ENCODE peak calls at places on chromosomes 16 and 17, in seven cellular contexts. P is SK-N-SH, T is HCT116, O is GM12878, G is HepG2, Z is K562, J is H1. L is an unnamed sample.

GRCh38 chr17:38453951-38454421 is 25.7 kb downstream of the ARHGAP23 start:
- DNase-seq in P (peak; percentile 78), T (no peak), O (no peak), G (no peak), Z (no peak), J (no peak), L (peak; percentile 65)

GRCh38 chr16:3465911-3466584 is 22.6 kb downstream of the NAA60 start:
- DNase-seq in P (no peak), T (no peak), O (no peak), G (no peak), Z (no peak), J (no peak), L (no peak)

GRCh38 chr16:85584192-85584757 is 28.8 kb upstream of the GSE1 start:
- DNase-seq in P (no peak), T (no peak), O (no peak), G (no peak), Z (no peak), J (no peak), L (no peak)

GRCh38 chr16:23131841-23132576 is 17.2 kb downstream of the USP31 start:
- DNase-seq in P (no peak), T (no peak), O (no peak), G (no peak), Z (no peak), J (no peak), L (no peak)

GRCh38 chr16:89013692-89014455 is 36.9 kb upstream of the CBFA2T3 start:
- DNase-seq in P (no peak), T (no peak), O (no peak), G (no peak), Z (no peak), J (no peak), L (no peak)

GRCh38 chr16:88476203-88476602 is 23.1 kb downstream of the ZFPM1 start:
- DNase-seq in P (no peak), T (no peak), O (no peak), G (no peak), Z (no peak), J (no peak), L (no peak)

GRCh38 chr17:13088666-13089065 is 70.8 kb upstream of the ELAC2 start:
- DNase-seq in P (no peak), T (no peak), O (no peak), G (no peak), Z (no peak), J (no peak), L (no peak)

GRCh38 chr17:74677558-74678466 is 34.9 kb downstream of the CD300LF start:
- DNase-seq in P (peak; percentile 77), T (no peak), O (no peak), G (no peak), Z (no peak), J (no peak), L (no peak)

GRCh38 chr16:77807071-77807470 is 18.7 kb downstream of the VAT1L start:
- DNase-seq in P (no peak), T (no peak), O (no peak), G (no peak), Z (no peak), J (no peak), L (no peak)

GRCh38 chr16:55495616-55496289 is 13.1 kb upstream of the LPCAT2 start:
- DNase-seq in P (no peak), T (no peak), O (no peak), G (peak; percentile 65), Z (no peak), J (no peak), L (peak; percentile 10)

GRCh38 chr16:64585367-64585766 is 536.5 kb downstream of the CDH11 start:
- DNase-seq in P (no peak), T (no peak), O (no peak), G (no peak), Z (no peak), J (no peak), L (no peak)

GRCh38 chr17:76370261-76370993 is 14.0 kb upstream of the SPHK1 start:
- DNase-seq in P (peak; percentile 65), T (no peak), O (no peak), G (no peak), Z (peak; percentile 59), J (no peak), L (no peak)

GRCh38 chr16:67762385-67762784 is 43.3 kb upstream of the GFOD2 start:
- DNase-seq in P (no peak), T (no peak), O (no peak), G (no peak), Z (no peak), J (no peak), L (no peak)

GRCh38 chr17:59652119-59652518 is 32.4 kb downstream of the CLTC start:
- DNase-seq in P (no peak), T (no peak), O (no peak), G (no peak), Z (no peak), J (no peak), L (no peak)

GRCh38 chr16:78791011-78791410 is 691.6 kb downstream of the WWOX start:
- DNase-seq in P (no peak), T (no peak), O (no peak), G (no peak), Z (no peak), J (no peak), L (no peak)

GRCh38 chr16:48623304-48624016 is 13.5 kb upstream of the N4BP1 start:
- DNase-seq in P (peak; percentile 93), T (peak; percentile 46), O (peak; percentile 53), G (peak; percentile 76), Z (peak; percentile 85), J (peak; percentile 92), L (peak; percentile 88)

GRCh38 chr17:57445051-57445450 is 188.7 kb downstream of the MSI2 start:
- DNase-seq in P (no peak), T (no peak), O (no peak), G (peak; percentile 88), Z (no peak), J (no peak), L (peak; percentile 65)

DNA sequence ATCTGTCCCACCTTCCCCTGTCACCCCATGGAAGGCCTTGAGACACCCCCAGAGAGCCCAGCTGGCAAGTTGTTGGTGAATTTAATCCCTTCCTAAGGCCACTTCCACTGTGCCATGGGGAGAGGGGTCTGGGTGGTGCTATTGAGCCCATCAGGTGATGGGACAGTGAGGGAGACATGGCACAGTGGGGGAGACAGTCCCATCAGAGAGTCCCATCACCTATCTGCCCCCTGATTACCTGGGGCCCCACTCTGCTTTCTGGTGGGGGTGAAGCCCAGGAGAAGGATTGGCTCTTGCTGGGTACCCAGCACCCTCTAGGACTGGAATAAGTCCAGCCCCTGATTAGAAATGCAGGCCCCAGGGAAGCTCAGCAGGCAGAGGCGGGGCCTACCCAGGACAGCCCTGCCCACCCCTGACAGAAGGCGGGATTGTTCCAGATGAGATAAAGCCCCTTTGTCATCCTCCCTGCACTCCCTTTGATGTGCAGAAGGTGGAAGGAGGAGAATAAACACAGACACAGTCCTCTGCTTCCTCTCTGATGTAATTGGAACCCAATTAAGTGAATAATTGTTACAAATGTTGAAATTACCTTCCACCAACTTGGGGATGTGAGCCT is 18.9 kb downstream of the TMEM132E start:
- DNase-seq in P (peak; percentile 75), T (no peak), O (no peak), G (peak; percentile 81), Z (peak; percentile 52), J (peak; percentile 53), L (no peak)
- TF ChIP-seq JUND in P (no peak), T (no peak), O (no peak), G (no peak), Z (no peak), J (no peak), L (no peak)

GRCh38 chr17:61583242-61583641 is 7.8 kb downstream of the NACA2 start:
- DNase-seq in P (peak; percentile 79), T (peak; percentile 65), O (no peak), G (peak; percentile 74), Z (peak; percentile 27), J (no peak), L (peak; percentile 74)
- TF ChIP-seq JUND in P (peak; percentile 19), T (peak; percentile 58), O (no peak), G (no peak), Z (peak; percentile 94), J (peak; percentile 46), L (no peak)

GRCh38 chr17:27559996-27560481 is 70.9 kb upstream of the LGALS9 start:
- DNase-seq in P (peak; percentile 58), T (no peak), O (no peak), G (no peak), Z (no peak), J (no peak), L (no peak)
- TF ChIP-seq JUND in P (no peak), T (no peak), O (no peak), G (no peak), Z (no peak), J (no peak), L (no peak)

GRCh38 chr17:72116692-72117469 is 3.9 kb upstream of the SOX9 start:
- DNase-seq in P (no peak), T (no peak), O (no peak), G (no peak), Z (no peak), J (no peak), L (no peak)

GRCh38 chr17:72110953-72111339 is 9.9 kb upstream of the SOX9 start:
- DNase-seq in P (peak; percentile 28), T (no peak), O (no peak), G (no peak), Z (no peak), J (no peak), L (no peak)

GRCh38 chr17:72115789-72116520 is 4.9 kb upstream of the SOX9 start:
- DNase-seq in P (no peak), T (no peak), O (no peak), G (no peak), Z (no peak), J (peak; percentile 73), L (no peak)

GRCh38 chr17:72111374-72111773 is 9.4 kb upstream of the SOX9 start:
- DNase-seq in P (peak; percentile 86), T (no peak), O (no peak), G (no peak), Z (no peak), J (no peak), L (no peak)

GRCh38 chr17:72113751-72114150 is 7.1 kb upstream of the SOX9 start:
- DNase-seq in P (peak; percentile 26), T (no peak), O (no peak), G (no peak), Z (no peak), J (no peak), L (no peak)
- TF ChIP-seq JUND in P (no peak), T (no peak), O (no peak), G (no peak), Z (no peak), J (no peak), L (no peak)

DNA sequence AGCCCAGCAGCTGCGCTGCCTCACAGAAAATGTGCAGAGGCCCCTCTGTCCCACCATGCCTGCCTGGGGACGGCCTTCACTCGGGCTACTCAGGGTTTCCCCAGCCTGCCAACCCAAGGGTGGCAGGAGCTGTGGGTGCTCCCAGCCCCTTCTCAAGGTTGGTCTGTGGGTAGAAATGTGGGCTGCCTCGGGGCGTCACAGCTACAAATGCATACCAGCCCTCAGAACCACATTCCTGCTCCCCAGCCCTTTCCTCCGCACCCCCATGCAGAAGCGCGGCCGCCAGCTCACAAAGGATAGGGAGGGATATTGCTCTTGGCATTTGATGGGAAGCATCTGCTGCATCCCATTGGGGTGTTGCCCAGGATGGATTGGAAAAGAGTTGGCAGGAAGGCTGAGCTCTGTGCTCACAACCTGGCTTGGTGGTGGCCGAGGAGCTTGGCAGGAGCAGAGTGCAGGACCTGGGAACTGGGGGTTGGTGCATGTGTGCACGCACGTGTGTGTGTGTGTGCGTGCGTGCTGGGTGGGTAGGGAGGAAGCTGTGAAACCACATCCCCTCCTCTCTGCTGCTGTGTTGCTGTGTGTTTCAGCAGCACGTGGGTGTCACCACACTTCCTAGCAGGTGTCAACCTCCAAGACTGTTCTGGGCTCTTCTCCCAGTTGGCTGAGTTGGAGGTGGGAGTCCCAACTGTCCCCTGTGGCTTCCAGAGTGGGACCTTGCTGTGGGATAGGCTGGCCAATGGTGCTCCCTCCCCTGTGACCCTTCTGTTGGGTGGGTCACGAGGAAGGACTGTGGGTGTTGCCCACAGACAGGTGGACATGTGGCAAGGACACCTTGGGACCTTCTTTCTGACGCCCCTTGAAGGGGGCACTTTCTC is 304.5 kb downstream of the SEC14L1 start:
- DNase-seq in P (no peak), T (no peak), O (peak; percentile 92), G (no peak), Z (no peak), J (no peak), L (no peak)
- TF ChIP-seq JUND in P (no peak), T (no peak), O (peak; percentile 44), G (no peak), Z (no peak), J (no peak), L (no peak)